ENCODE peak calls at places on chromosome 6, in four cellular contexts. One of them, this sample, is unnamed.

GRCh38 chr6:81265106-81265505 is 487.4 kb downstream of the TENT5A start:
- DNase-seq in body of pancreas: no peak
- DNase-seq in mucosa of descending colon: no peak
- DNase-seq in neural crest cell: no peak
- DNase-seq in this sample: no peak

GRCh38 chr6:39980839-39981580 is 46.7 kb upstream of the MOCS1 start:
- DNase-seq in body of pancreas: peak; percentile 49
- DNase-seq in mucosa of descending colon: peak; percentile 71
- DNase-seq in neural crest cell: peak; percentile 25
- DNase-seq in this sample: no peak

GRCh38 chr6:44782198-44782597 is 394.7 kb downstream of the CDC5L start:
- DNase-seq in body of pancreas: no peak
- DNase-seq in mucosa of descending colon: no peak
- DNase-seq in neural crest cell: no peak
- DNase-seq in this sample: no peak

GRCh38 chr6:118810420-118811027 is 83.4 kb upstream of the ASF1A start:
- DNase-seq in body of pancreas: no peak
- DNase-seq in mucosa of descending colon: peak; percentile 47
- DNase-seq in neural crest cell: no peak
- DNase-seq in this sample: no peak

GRCh38 chr6:11616200-11616611 is 78.7 kb downstream of the TMEM170B start:
- DNase-seq in body of pancreas: no peak
- DNase-seq in mucosa of descending colon: no peak
- DNase-seq in neural crest cell: no peak
- DNase-seq in this sample: no peak

GRCh38 chr6:124432632-124433031 is 529.6 kb upstream of the RNF217 start:
- DNase-seq in body of pancreas: no peak
- DNase-seq in mucosa of descending colon: no peak
- DNase-seq in neural crest cell: no peak
- DNase-seq in this sample: no peak

GRCh38 chr6:144265390-144265789 is 19.7 kb upstream of the UTRN start:
- DNase-seq in body of pancreas: no peak
- DNase-seq in mucosa of descending colon: no peak
- DNase-seq in neural crest cell: no peak
- DNase-seq in this sample: no peak

GRCh38 chr6:151093706-151094105 is 146.1 kb upstream of the AKAP12 start:
- DNase-seq in body of pancreas: no peak
- DNase-seq in mucosa of descending colon: no peak
- DNase-seq in neural crest cell: no peak
- DNase-seq in this sample: no peak

GRCh38 chr6:35718354-35718695 is 18.5 kb upstream of the ARMC12 start:
- DNase-seq in body of pancreas: no peak
- DNase-seq in mucosa of descending colon: no peak
- DNase-seq in neural crest cell: no peak
- DNase-seq in this sample: no peak

GRCh38 chr6:36204068-36204753 is 7.7 kb downstream of the BRPF3 start:
- DNase-seq in body of pancreas: no peak
- DNase-seq in mucosa of descending colon: no peak
- DNase-seq in neural crest cell: no peak
- DNase-seq in this sample: no peak

GRCh38 chr6:135922170-135922569 is 70.7 kb downstream of the PDE7B start:
- DNase-seq in body of pancreas: no peak
- DNase-seq in mucosa of descending colon: no peak
- DNase-seq in neural crest cell: no peak
- DNase-seq in this sample: no peak

GRCh38 chr6:39906318-39906761 is 27.9 kb downstream of the MOCS1 start:
- DNase-seq in body of pancreas: peak; percentile 29
- DNase-seq in mucosa of descending colon: no peak
- DNase-seq in neural crest cell: no peak
- DNase-seq in this sample: no peak

GRCh38 chr6:163383912-163384311 is 30.6 kb upstream of the QKI start:
- DNase-seq in body of pancreas: no peak
- DNase-seq in mucosa of descending colon: no peak
- DNase-seq in neural crest cell: no peak
- DNase-seq in this sample: no peak

GRCh38 chr6:125918681-125919566 is 37.6 kb upstream of the HINT3 start:
- DNase-seq in body of pancreas: peak; percentile 47
- DNase-seq in mucosa of descending colon: peak; percentile 70
- DNase-seq in neural crest cell: no peak
- DNase-seq in this sample: no peak

GRCh38 chr6:145213614-145214013 is 521.7 kb downstream of the EPM2A start:
- DNase-seq in body of pancreas: no peak
- DNase-seq in mucosa of descending colon: no peak
- DNase-seq in neural crest cell: no peak
- DNase-seq in this sample: no peak

GRCh38 chr6:42239736-42240375 is 22.2 kb upstream of the MRPS10 start:
- DNase-seq in body of pancreas: no peak
- DNase-seq in mucosa of descending colon: no peak
- DNase-seq in neural crest cell: no peak
- DNase-seq in this sample: no peak

GRCh38 chr6:169371344-169372144 is 117.9 kb upstream of the THBS2 start:
- DNase-seq in body of pancreas: no peak
- DNase-seq in mucosa of descending colon: no peak
- DNase-seq in neural crest cell: no peak
- DNase-seq in this sample: no peak

GRCh38 chr6:170135461-170135820 is 155.4 kb downstream of the DLL1 start:
- DNase-seq in body of pancreas: peak; percentile 4
- DNase-seq in mucosa of descending colon: no peak
- DNase-seq in neural crest cell: no peak
- DNase-seq in this sample: no peak

GRCh38 chr6:109998159-109998785 is 20.2 kb downstream of the GPR6 start:
- DNase-seq in body of pancreas: no peak
- DNase-seq in mucosa of descending colon: no peak
- DNase-seq in neural crest cell: no peak
- DNase-seq in this sample: no peak

GRCh38 chr6:137001287-137001976 is 43.3 kb downstream of the IL20RA start:
- DNase-seq in body of pancreas: no peak
- DNase-seq in mucosa of descending colon: peak; percentile 46
- DNase-seq in neural crest cell: no peak
- DNase-seq in this sample: no peak

GRCh38 chr6:118683881-118684872 is 32.8 kb upstream of the CEP85L start:
- DNase-seq in body of pancreas: no peak
- DNase-seq in mucosa of descending colon: no peak
- DNase-seq in neural crest cell: no peak
- DNase-seq in this sample: no peak

GRCh38 chr6:551405-551804 is 105.5 kb downstream of the HUS1B start:
- DNase-seq in body of pancreas: no peak
- DNase-seq in mucosa of descending colon: no peak
- DNase-seq in neural crest cell: no peak
- DNase-seq in this sample: no peak

GRCh38 chr6:67459556-67459955 is 1175.5 kb upstream of the ADGRB3 start:
- DNase-seq in body of pancreas: no peak
- DNase-seq in mucosa of descending colon: no peak
- DNase-seq in neural crest cell: no peak
- DNase-seq in this sample: no peak

DNA sequence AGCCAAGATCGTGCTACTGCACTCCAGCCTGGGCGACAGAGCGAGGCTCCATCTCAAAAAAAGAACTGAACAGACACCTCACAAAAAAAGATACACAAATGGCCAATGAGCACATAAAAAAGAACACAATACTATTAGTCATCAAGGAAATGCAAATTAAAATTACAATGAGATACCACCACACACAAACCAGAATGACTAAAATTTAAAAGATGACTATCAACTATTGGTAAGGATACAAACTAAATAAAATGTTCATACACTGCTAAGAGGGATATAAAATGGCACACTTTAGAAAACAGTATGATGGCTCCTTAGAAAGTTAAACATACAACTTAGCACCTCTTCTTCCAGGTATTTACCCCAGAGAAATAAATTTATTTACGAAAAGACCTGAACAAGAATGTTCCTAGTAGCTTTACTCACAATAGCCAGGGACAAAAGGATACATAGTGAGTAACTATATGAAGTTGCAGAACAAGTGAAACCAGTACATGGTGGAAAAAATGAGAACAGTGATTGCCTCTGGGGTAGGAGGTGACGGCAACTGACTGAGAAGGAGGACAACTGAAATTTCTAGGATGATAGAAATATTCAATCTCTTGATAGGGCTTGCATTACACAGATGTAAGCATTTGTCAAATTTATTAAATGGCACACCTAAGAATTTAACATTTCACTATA is 53.2 kb downstream of the FAM8A1 start:
- DNase-seq in body of pancreas: no peak
- DNase-seq in mucosa of descending colon: no peak
- DNase-seq in neural crest cell: no peak
- DNase-seq in this sample: no peak
- TF ChIP-seq CTCF in body of pancreas: no peak
- TF ChIP-seq CTCF in mucosa of descending colon: no peak
- TF ChIP-seq CTCF in neural crest cell: no peak
- TF ChIP-seq CTCF in this sample: no peak

GRCh38 chr6:33123732-33124524 is 48.1 kb downstream of the HLA-DPB1 start:
- DNase-seq in body of pancreas: no peak
- DNase-seq in mucosa of descending colon: peak; percentile 26
- DNase-seq in neural crest cell: peak; percentile 28
- DNase-seq in this sample: no peak
- TF ChIP-seq CTCF in body of pancreas: no peak
- TF ChIP-seq CTCF in mucosa of descending colon: no peak
- TF ChIP-seq CTCF in neural crest cell: peak; percentile 70
- TF ChIP-seq CTCF in this sample: peak; percentile 81

GRCh38 chr6:31897612-31898199 is at the start of gene EHMT2:
- DNase-seq in body of pancreas: peak; percentile 84
- DNase-seq in mucosa of descending colon: peak; percentile 85
- DNase-seq in neural crest cell: peak; percentile 71
- DNase-seq in this sample: peak; percentile 88
- TF ChIP-seq CTCF in body of pancreas: no peak
- TF ChIP-seq CTCF in mucosa of descending colon: no peak
- TF ChIP-seq CTCF in neural crest cell: no peak
- TF ChIP-seq CTCF in this sample: no peak

GRCh38 chr6:102114402-102114801 is 720.9 kb downstream of the GRIK2 start:
- DNase-seq in body of pancreas: no peak
- DNase-seq in mucosa of descending colon: no peak
- DNase-seq in neural crest cell: no peak
- DNase-seq in this sample: no peak
- TF ChIP-seq CTCF in body of pancreas: no peak
- TF ChIP-seq CTCF in mucosa of descending colon: no peak
- TF ChIP-seq CTCF in neural crest cell: peak; percentile 43
- TF ChIP-seq CTCF in this sample: peak; percentile 48

GRCh38 chr6:80095600-80095999 is 10.9 kb upstream of the BCKDHB start:
- DNase-seq in body of pancreas: no peak
- DNase-seq in mucosa of descending colon: no peak
- DNase-seq in neural crest cell: no peak
- DNase-seq in this sample: no peak

GRCh38 chr6:80088637-80089036 is 17.8 kb upstream of the BCKDHB start:
- DNase-seq in body of pancreas: no peak
- DNase-seq in mucosa of descending colon: no peak
- DNase-seq in neural crest cell: no peak
- DNase-seq in this sample: no peak

GRCh38 chr6:80091506-80091905 is 15.0 kb upstream of the BCKDHB start:
- DNase-seq in body of pancreas: no peak
- DNase-seq in mucosa of descending colon: no peak
- DNase-seq in neural crest cell: no peak
- DNase-seq in this sample: no peak

GRCh38 chr6:80098392-80098791 is 8.1 kb upstream of the BCKDHB start:
- DNase-seq in body of pancreas: no peak
- DNase-seq in mucosa of descending colon: no peak
- DNase-seq in neural crest cell: no peak
- DNase-seq in this sample: no peak

GRCh38 chr6:80094017-80094416 is 12.5 kb upstream of the BCKDHB start:
- DNase-seq in body of pancreas: no peak
- DNase-seq in mucosa of descending colon: peak; percentile 11
- DNase-seq in neural crest cell: no peak
- DNase-seq in this sample: no peak
- TF ChIP-seq CTCF in body of pancreas: peak; percentile 16
- TF ChIP-seq CTCF in mucosa of descending colon: peak; percentile 20
- TF ChIP-seq CTCF in neural crest cell: peak; percentile 76
- TF ChIP-seq CTCF in this sample: peak; percentile 78

GRCh38 chr6:3525915-3526314 is 69.1 kb upstream of the SLC22A23 start:
- DNase-seq in body of pancreas: no peak
- DNase-seq in mucosa of descending colon: no peak
- DNase-seq in neural crest cell: no peak
- DNase-seq in this sample: no peak
- TF ChIP-seq CTCF in body of pancreas: no peak
- TF ChIP-seq CTCF in mucosa of descending colon: no peak
- TF ChIP-seq CTCF in neural crest cell: no peak
- TF ChIP-seq CTCF in this sample: no peak

GRCh38 chr6:52697903-52698302 is 27.0 kb downstream of the TMEM14A start:
- DNase-seq in body of pancreas: no peak
- DNase-seq in mucosa of descending colon: no peak
- DNase-seq in neural crest cell: no peak
- DNase-seq in this sample: no peak
- TF ChIP-seq CTCF in body of pancreas: no peak
- TF ChIP-seq CTCF in mucosa of descending colon: no peak
- TF ChIP-seq CTCF in neural crest cell: no peak
- TF ChIP-seq CTCF in this sample: no peak

GRCh38 chr6:94623586-94623985 is 953.7 kb upstream of the MANEA start:
- DNase-seq in body of pancreas: no peak
- DNase-seq in mucosa of descending colon: no peak
- DNase-seq in neural crest cell: no peak
- DNase-seq in this sample: no peak
- TF ChIP-seq CTCF in body of pancreas: no peak
- TF ChIP-seq CTCF in mucosa of descending colon: no peak
- TF ChIP-seq CTCF in neural crest cell: no peak
- TF ChIP-seq CTCF in this sample: no peak

GRCh38 chr6:22732186-22732970 is 163.0 kb downstream of the HDGFL1 start:
- DNase-seq in body of pancreas: no peak
- DNase-seq in mucosa of descending colon: no peak
- DNase-seq in neural crest cell: no peak
- DNase-seq in this sample: no peak

DNA sequence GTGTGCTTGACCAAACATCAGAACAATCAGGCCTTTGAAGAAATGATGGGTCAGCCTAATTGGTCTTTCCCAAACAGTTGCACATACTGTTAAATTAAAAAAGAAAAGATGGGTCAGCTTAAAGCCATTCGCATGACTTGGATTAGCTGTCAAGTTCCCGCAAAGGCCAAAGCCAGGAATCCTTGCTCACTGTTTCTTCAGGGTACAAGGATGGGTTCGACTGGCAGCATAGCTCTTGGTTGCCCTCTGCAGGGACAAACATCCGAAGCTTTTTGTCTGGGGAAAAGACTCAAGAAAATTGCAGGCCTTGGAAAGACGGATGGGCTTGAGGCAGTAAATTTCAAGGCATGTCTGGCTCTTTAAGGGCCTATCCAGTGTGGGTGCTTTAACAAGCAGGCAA is 168.0 kb downstream of the HDGFL1 start:
- DNase-seq in body of pancreas: peak; percentile 21
- DNase-seq in mucosa of descending colon: peak; percentile 42
- DNase-seq in neural crest cell: peak; percentile 62
- DNase-seq in this sample: peak; percentile 67
- TF ChIP-seq CTCF in body of pancreas: no peak
- TF ChIP-seq CTCF in mucosa of descending colon: no peak
- TF ChIP-seq CTCF in neural crest cell: peak; percentile 71
- TF ChIP-seq CTCF in this sample: peak; percentile 80

This sample was measured in type B pancreatic cell.